ENCODE peak calls at places on chromosomes 4 and X, in ten cellular contexts. N is dorsolateral prefrontal cortex, C is endothelial cell of umbilical vein, A is PC-3, I is GM23338, P is A549, Z is PC-9, W is GM13977, O is BE2C, M is GM12864. J is an unnamed sample.

GRCh38 chr4:122784261-122784660 is 42.4 kb upstream of the FGF2 start:
- DNase-seq in A (peak), W (no peak), C (no peak), Z (no peak), M (no peak), N (no peak), I (peak), P (no peak), O (no peak), J (no peak)

GRCh38 chr4:25448379-25449109 is 71.5 kb downstream of the ANAPC4 start:
- DNase-seq in P (no peak), W (no peak), N (no peak), C (peak), O (no peak), Z (no peak), M (no peak), I (peak), A (no peak), J (no peak)

GRCh38 chr4:37723067-37723466 is 36.9 kb upstream of the RELL1 start:
- DNase-seq in C (no peak), A (no peak), M (no peak), W (no peak), Z (no peak), P (no peak), O (no peak), N (no peak), I (no peak), J (no peak)

GRCh38 chrX:144253356-144253755 is 369.5 kb downstream of the UBE2NL start:
- DNase-seq in O (no peak), C (no peak), Z (no peak), A (no peak), P (no peak), N (no peak), I (no peak), M (no peak), W (no peak), J (no peak)

GRCh38 chrX:12702509-12703091 is 88.6 kb upstream of the PRPS2 start:
- DNase-seq in M (no peak), O (peak), Z (no peak), A (peak), I (peak), P (peak), N (no peak), C (peak), W (no peak), J (peak)

GRCh38 chr4:123977623-123978022 is 581.0 kb downstream of the SPRY1 start:
- DNase-seq in N (no peak), P (no peak), Z (no peak), A (no peak), W (no peak), O (no peak), M (no peak), I (peak), C (peak), J (no peak)

GRCh38 chrX:100098660-100099375 is 311.3 kb downstream of the PCDH19 start:
- DNase-seq in C (peak), P (no peak), W (no peak), I (no peak), Z (no peak), M (no peak), A (no peak), N (no peak), O (no peak), J (no peak)

GRCh38 chrX:102154218-102154860 is 1.4 kb downstream of the BEX5 start:
- DNase-seq in P (no peak), O (no peak), I (peak), W (no peak), C (no peak), N (no peak), Z (no peak), A (no peak), M (no peak), J (peak)

GRCh38 chrX:113001836-113002235 is 161.2 kb upstream of the AMOT start:
- DNase-seq in I (peak), P (peak), M (no peak), A (peak), Z (peak), N (no peak), O (no peak), C (no peak), W (no peak), J (no peak)

GRCh38 chr4:125837493-125838238 is 522.9 kb downstream of the FAT4 start:
- DNase-seq in I (no peak), M (no peak), A (no peak), Z (no peak), N (no peak), W (no peak), P (no peak), C (no peak), O (no peak), J (no peak)

GRCh38 chr4:79584902-79585301 is 176.9 kb upstream of the GK2 start:
- DNase-seq in O (no peak), Z (no peak), W (no peak), N (no peak), A (no peak), C (no peak), M (no peak), I (no peak), P (no peak), J (no peak)

GRCh38 chrX:136767104-136767941 is 13.4 kb downstream of the ARHGEF6 start:
- DNase-seq in W (peak), A (peak), O (peak), P (peak), N (peak), Z (no peak), C (peak), M (peak), I (peak), J (peak)

GRCh38 chr4:182938213-182938645 is 21.0 kb upstream of the DCTD start:
- DNase-seq in A (peak), N (peak), M (no peak), P (peak), W (peak), C (peak), O (peak), I (peak), Z (no peak), J (peak)

GRCh38 chrX:48958635-48959094 is 1.3 kb upstream of the OTUD5 start:
- DNase-seq in O (peak), N (no peak), I (peak), Z (peak), P (peak), W (no peak), M (no peak), C (peak), A (peak), J (no peak)

GRCh38 chr4:114598191-114599121 is at the start of gene UGT8:
- DNase-seq in I (peak), Z (no peak), N (peak), O (peak), A (peak), M (no peak), C (peak), W (peak), P (peak), J (peak)

GRCh38 chr4:134518574-134519217 is 317.1 kb upstream of the PABPC4L start:
- DNase-seq in W (no peak), C (no peak), P (no peak), O (no peak), N (no peak), Z (no peak), A (no peak), M (no peak), I (peak), J (no peak)

GRCh38 chr4:122346036-122346435 is 32.8 kb upstream of the ADAD1 start:
- DNase-seq in I (no peak), W (no peak), C (no peak), N (no peak), O (no peak), P (no peak), Z (no peak), A (peak), M (no peak), J (no peak)

GRCh38 chr4:122229857-122230256 is 77.7 kb downstream of the BLTP1 start:
- DNase-seq in C (no peak), Z (no peak), O (no peak), I (no peak), N (no peak), P (no peak), W (no peak), A (no peak), M (no peak), J (no peak)

GRCh38 chr4:8702516-8703400 is 110.2 kb downstream of the CPZ start:
- DNase-seq in A (no peak), C (no peak), N (no peak), M (no peak), I (no peak), P (no peak), Z (no peak), O (peak), W (no peak), J (no peak)

GRCh38 chr4:186676531-186677158 is 47.0 kb downstream of the FAT1 start:
- DNase-seq in M (no peak), P (peak), O (no peak), A (peak), I (peak), C (no peak), W (no peak), Z (peak), N (no peak), J (no peak)

GRCh38 chr4:183106839-183107238 is 7.8 kb downstream of the WWC2 start:
- DNase-seq in A (no peak), W (no peak), C (no peak), I (peak), N (no peak), Z (no peak), P (peak), O (no peak), M (no peak), J (no peak)

GRCh38 chrX:78614264-78614663 is 44.9 kb downstream of the RTL3 start:
- DNase-seq in Z (no peak), A (peak), N (no peak), C (no peak), M (no peak), I (no peak), W (no peak), O (no peak), P (no peak), J (no peak)

GRCh38 chrX:52852110-52852872 is 15.6 kb downstream of the XAGE3 start:
- DNase-seq in I (no peak), Z (no peak), O (no peak), N (no peak), M (no peak), C (no peak), W (no peak), P (no peak), A (peak), J (no peak)

GRCh38 chrX:39157796-39158195 is 356.5 kb downstream of the MID1IP1 start:
- DNase-seq in C (no peak), P (no peak), W (no peak), N (no peak), M (no peak), O (no peak), Z (no peak), I (no peak), A (no peak), J (no peak)

GRCh38 chrX:87808576-87809243 is 291.1 kb downstream of the KLHL4 start:
- DNase-seq in M (no peak), W (no peak), O (no peak), N (no peak), C (no peak), P (no peak), Z (no peak), A (no peak), I (no peak), J (no peak)

GRCh38 chr4:20431422-20432014 is 179.8 kb downstream of the SLIT2 start:
- DNase-seq in N (no peak), M (no peak), O (no peak), A (no peak), Z (no peak), I (peak), C (peak), W (no peak), P (no peak), J (no peak)
- TF ChIP-seq CTCF in N (no peak), M (no peak), O (peak), A (no peak), Z (no peak), I (peak), C (no peak), W (no peak), P (no peak), J (no peak)

GRCh38 chr4:56764206-56764605 is 57.3 kb downstream of the SPINK2 start:
- DNase-seq in C (no peak), P (no peak), Z (no peak), W (no peak), M (no peak), O (no peak), N (no peak), A (no peak), I (no peak), J (no peak)

GRCh38 chr4:56757821-56758400 is 63.6 kb downstream of the SPINK2 start:
- DNase-seq in P (peak), Z (peak), O (peak), M (peak), W (peak), I (peak), A (peak), C (peak), N (no peak), J (peak)

GRCh38 chr4:56764775-56765174 is 56.7 kb downstream of the SPINK2 start:
- DNase-seq in P (no peak), N (no peak), W (no peak), I (no peak), A (peak), C (no peak), O (no peak), Z (no peak), M (no peak), J (no peak)

GRCh38 chr4:56760194-56760593 is 61.3 kb downstream of the SPINK2 start:
- DNase-seq in W (no peak), P (no peak), N (no peak), Z (no peak), M (no peak), O (no peak), C (no peak), A (no peak), I (no peak), J (no peak)

GRCh38 chr4:56762484-56763250 is 58.8 kb downstream of the SPINK2 start:
- DNase-seq in W (peak), A (no peak), M (no peak), Z (no peak), I (no peak), N (no peak), O (no peak), P (no peak), C (no peak), J (no peak)
- TF ChIP-seq CTCF in W (no peak), A (peak), M (no peak), Z (no peak), I (peak), N (no peak), O (no peak), P (no peak), C (no peak), J (no peak)

GRCh38 chrX:116413273-116413672 is 23.1 kb upstream of the SLC6A14 start:
- DNase-seq in M (no peak), C (no peak), A (no peak), W (no peak), O (no peak), I (no peak), Z (peak), P (no peak), N (no peak), J (no peak)

GRCh38 chrX:116409224-116409623 is 27.2 kb upstream of the SLC6A14 start:
- DNase-seq in C (no peak), W (no peak), M (no peak), O (no peak), N (no peak), A (no peak), I (no peak), Z (no peak), P (no peak), J (no peak)
- TF ChIP-seq CTCF in C (no peak), W (no peak), M (no peak), O (no peak), N (no peak), A (no peak), I (no peak), Z (no peak), P (no peak), J (no peak)

DNA sequence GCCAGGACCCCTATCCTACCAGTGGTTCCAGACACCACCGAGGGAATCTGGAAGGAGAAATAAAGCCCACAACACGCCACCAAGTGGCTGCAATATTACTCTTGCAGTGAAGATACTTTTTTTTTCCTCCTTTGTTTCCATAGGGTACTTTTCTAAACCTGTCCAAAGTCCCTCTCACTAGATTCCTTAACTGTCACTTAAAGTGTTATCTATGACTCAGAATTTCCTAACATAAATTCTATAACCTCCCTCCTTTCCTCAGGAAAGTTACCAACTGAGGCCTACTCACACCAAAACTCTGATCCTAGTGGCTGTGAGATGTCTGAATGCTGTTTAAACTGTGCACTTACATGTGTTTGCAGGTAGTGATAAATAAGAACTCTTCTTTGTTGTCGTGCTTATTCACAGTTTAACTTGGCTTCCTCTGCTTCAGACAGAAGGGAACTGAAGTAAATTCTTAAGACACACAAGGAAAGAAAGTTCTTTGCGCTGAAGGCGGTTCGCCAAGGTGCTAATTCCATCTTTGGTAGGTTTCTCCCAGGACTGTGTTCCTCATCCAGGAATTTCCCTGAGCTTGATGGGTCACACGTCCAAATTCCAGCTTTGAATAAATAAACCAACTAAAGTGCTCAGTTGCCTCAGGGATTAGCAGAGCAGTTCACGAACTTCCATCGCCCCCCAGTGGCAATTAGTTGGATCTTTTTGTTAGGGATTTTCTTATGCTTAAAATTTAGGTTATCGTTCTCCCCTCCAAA is 10.7 kb upstream of the HCCS start:
- DNase-seq in I (peak), O (peak), P (peak), A (peak), M (no peak), W (no peak), N (no peak), C (peak), Z (no peak), J (peak)
- TF ChIP-seq CTCF in I (peak), O (peak), P (peak), A (peak), M (peak), W (peak), N (peak), C (peak), Z (peak), J (peak)

DNA sequence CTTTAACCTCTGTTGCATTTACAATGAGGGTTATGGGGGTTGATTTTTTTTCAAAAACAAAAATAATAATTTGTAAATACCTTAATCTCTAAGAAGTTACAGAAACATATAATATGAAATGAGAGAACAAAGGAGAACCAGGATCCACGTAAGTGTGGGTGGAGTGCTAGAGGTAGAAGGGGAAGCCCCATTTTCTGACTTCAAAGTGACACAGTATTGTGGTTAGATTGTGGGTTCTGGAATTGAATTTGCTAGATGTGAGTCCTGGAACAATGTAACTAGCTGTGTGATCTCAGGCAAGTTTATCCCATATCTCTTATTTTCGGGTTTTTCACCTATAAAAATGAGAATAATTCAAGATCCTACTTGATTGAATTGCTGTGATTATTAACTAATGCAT is 294.8 kb downstream of the CENPC start:
- DNase-seq in W (no peak), I (no peak), P (no peak), O (no peak), N (no peak), A (no peak), C (no peak), Z (no peak), M (no peak), J (no peak)
- TF ChIP-seq CTCF in W (no peak), I (no peak), P (no peak), O (no peak), N (no peak), A (no peak), C (no peak), Z (no peak), M (no peak), J (no peak)

GRCh38 chrX:131818297-131818936 is 204.7 kb upstream of the STK26 start:
- DNase-seq in N (no peak), M (no peak), A (peak), Z (no peak), P (no peak), C (no peak), I (no peak), O (no peak), W (no peak), J (no peak)

GRCh38 chrX:131816551-131817136 is 206.5 kb upstream of the STK26 start:
- DNase-seq in W (peak), A (peak), I (no peak), Z (no peak), C (peak), O (no peak), N (no peak), P (peak), M (no peak), J (no peak)

DNA sequence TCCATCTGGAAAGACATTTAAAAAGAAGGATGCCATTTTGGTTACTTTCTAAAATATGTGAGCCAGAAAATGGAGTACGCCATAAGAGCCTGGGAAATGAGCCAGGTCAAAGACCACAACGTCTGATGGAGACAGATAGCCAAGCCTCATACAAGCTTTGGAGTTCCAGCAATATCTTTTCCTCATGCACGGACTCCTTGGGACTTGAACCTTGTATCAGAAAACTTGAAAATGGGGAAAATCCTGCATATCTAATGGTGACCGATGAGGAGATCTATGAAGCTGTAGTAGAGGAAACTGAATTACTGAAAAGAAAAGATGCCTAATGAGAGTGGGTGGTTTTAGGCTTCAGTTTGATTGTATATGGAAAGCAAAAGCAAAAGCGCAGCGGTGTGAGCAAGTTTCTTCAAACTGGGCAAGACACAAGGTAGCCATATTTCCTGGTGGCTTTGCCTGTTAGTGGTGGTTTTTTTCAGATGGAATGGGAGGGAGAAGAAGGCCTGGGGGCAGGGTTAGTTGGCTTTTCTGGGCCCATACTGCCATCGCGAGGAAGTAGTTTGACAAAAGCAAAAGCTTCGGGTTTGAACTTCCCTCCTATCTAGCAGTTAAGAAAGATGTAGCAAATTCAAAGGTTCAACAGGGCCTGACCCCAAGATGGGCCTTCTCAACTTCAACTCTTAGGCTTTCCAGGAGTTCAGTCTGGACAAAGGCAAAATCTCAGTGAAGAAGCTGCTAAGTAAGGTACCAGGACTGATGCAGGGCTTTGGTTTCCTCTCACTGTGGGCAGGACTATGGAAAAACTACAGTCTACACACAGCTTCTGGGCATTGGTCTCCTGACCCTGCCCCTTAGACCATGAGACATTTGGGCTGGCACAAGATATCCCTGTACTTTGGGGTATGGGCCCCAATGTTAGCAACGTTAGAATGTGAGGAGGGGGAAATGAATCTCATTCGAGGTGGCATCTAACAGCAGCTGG is 210.0 kb upstream of the STK26 start:
- DNase-seq in I (no peak), N (peak), C (peak), W (peak), P (peak), O (no peak), Z (no peak), M (peak), A (peak), J (no peak)
- TF ChIP-seq CTCF in I (no peak), N (peak), C (no peak), W (peak), P (peak), O (no peak), Z (no peak), M (peak), A (peak), J (no peak)

J was measured in nephron progenitor cell.